ENCODE peak calls at places on chromosomes 5 and 9, in ten cellular contexts. One of them, this sample, is unnamed. For H3K4me1, the result is how much of the 10 kb centered on the place peaks cover.

GRCh38 chr9:120710110-120710981 is 3.9 kb downstream of the MEGF9 start:
- DNase-seq in OCI-LY7: peak
- DNase-seq in upper lobe of right lung: no peak
- DNase-seq in fibroblast of lung: peak
- DNase-seq in left lung: no peak
- DNase-seq in suprapubic skin: no peak
- DNase-seq in endothelial cell of umbilical vein: peak
- DNase-seq in mucosa of descending colon: no peak
- DNase-seq in kidney: no peak
- DNase-seq in cardiac muscle cell: no peak
- DNase-seq in this sample: no peak

GRCh38 chr5:13944564-13945195 is at the start of gene DNAH5:
- DNase-seq in OCI-LY7: no peak
- DNase-seq in endothelial cell of umbilical vein: no peak
- DNase-seq in mucosa of descending colon: no peak
- DNase-seq in left lung: no peak
- DNase-seq in suprapubic skin: no peak
- DNase-seq in upper lobe of right lung: no peak
- DNase-seq in kidney: no peak
- DNase-seq in cardiac muscle cell: no peak
- DNase-seq in fibroblast of lung: no peak
- DNase-seq in this sample: no peak

GRCh38 chr5:113102121-113102531 is 125.5 kb downstream of the DCP2 start:
- DNase-seq in kidney: no peak
- DNase-seq in fibroblast of lung: no peak
- DNase-seq in upper lobe of right lung: no peak
- DNase-seq in endothelial cell of umbilical vein: no peak
- DNase-seq in cardiac muscle cell: no peak
- DNase-seq in mucosa of descending colon: no peak
- DNase-seq in OCI-LY7: no peak
- DNase-seq in left lung: no peak
- DNase-seq in suprapubic skin: no peak
- DNase-seq in this sample: no peak

GRCh38 chr9:128903871-128904371 is 16.9 kb upstream of the PHYHD1 start:
- DNase-seq in suprapubic skin: no peak
- DNase-seq in kidney: no peak
- DNase-seq in endothelial cell of umbilical vein: no peak
- DNase-seq in mucosa of descending colon: no peak
- DNase-seq in upper lobe of right lung: no peak
- DNase-seq in OCI-LY7: no peak
- DNase-seq in fibroblast of lung: peak
- DNase-seq in cardiac muscle cell: no peak
- DNase-seq in left lung: no peak
- DNase-seq in this sample: no peak

GRCh38 chr9:93578844-93579243 is 2.5 kb downstream of the PHF2 start:
- DNase-seq in left lung: no peak
- DNase-seq in mucosa of descending colon: no peak
- DNase-seq in OCI-LY7: no peak
- DNase-seq in cardiac muscle cell: no peak
- DNase-seq in kidney: no peak
- DNase-seq in upper lobe of right lung: peak
- DNase-seq in fibroblast of lung: no peak
- DNase-seq in endothelial cell of umbilical vein: no peak
- DNase-seq in suprapubic skin: peak
- DNase-seq in this sample: no peak

GRCh38 chr5:77138981-77139380 is 51.9 kb upstream of the ZBED3 start:
- DNase-seq in kidney: no peak
- DNase-seq in endothelial cell of umbilical vein: no peak
- DNase-seq in cardiac muscle cell: no peak
- DNase-seq in left lung: no peak
- DNase-seq in OCI-LY7: no peak
- DNase-seq in suprapubic skin: no peak
- DNase-seq in fibroblast of lung: peak
- DNase-seq in mucosa of descending colon: no peak
- DNase-seq in upper lobe of right lung: no peak
- DNase-seq in this sample: no peak

GRCh38 chr9:110714314-110714713 is 45.7 kb downstream of the MUSK start:
- DNase-seq in cardiac muscle cell: no peak
- DNase-seq in fibroblast of lung: peak
- DNase-seq in kidney: no peak
- DNase-seq in OCI-LY7: no peak
- DNase-seq in endothelial cell of umbilical vein: no peak
- DNase-seq in left lung: peak
- DNase-seq in mucosa of descending colon: no peak
- DNase-seq in upper lobe of right lung: no peak
- DNase-seq in suprapubic skin: no peak
- DNase-seq in this sample: no peak

GRCh38 chr5:960551-960950 is 48.1 kb upstream of the NKD2 start:
- DNase-seq in suprapubic skin: peak
- DNase-seq in cardiac muscle cell: no peak
- DNase-seq in upper lobe of right lung: peak
- DNase-seq in left lung: no peak
- DNase-seq in endothelial cell of umbilical vein: no peak
- DNase-seq in OCI-LY7: no peak
- DNase-seq in kidney: peak
- DNase-seq in mucosa of descending colon: no peak
- DNase-seq in fibroblast of lung: no peak
- DNase-seq in this sample: no peak

GRCh38 chr5:162214551-162214950 is 147.0 kb downstream of the GABRG2 start:
- DNase-seq in mucosa of descending colon: no peak
- DNase-seq in suprapubic skin: no peak
- DNase-seq in endothelial cell of umbilical vein: no peak
- DNase-seq in left lung: no peak
- DNase-seq in upper lobe of right lung: no peak
- DNase-seq in cardiac muscle cell: no peak
- DNase-seq in fibroblast of lung: no peak
- DNase-seq in OCI-LY7: no peak
- DNase-seq in kidney: no peak
- DNase-seq in this sample: no peak

DNA sequence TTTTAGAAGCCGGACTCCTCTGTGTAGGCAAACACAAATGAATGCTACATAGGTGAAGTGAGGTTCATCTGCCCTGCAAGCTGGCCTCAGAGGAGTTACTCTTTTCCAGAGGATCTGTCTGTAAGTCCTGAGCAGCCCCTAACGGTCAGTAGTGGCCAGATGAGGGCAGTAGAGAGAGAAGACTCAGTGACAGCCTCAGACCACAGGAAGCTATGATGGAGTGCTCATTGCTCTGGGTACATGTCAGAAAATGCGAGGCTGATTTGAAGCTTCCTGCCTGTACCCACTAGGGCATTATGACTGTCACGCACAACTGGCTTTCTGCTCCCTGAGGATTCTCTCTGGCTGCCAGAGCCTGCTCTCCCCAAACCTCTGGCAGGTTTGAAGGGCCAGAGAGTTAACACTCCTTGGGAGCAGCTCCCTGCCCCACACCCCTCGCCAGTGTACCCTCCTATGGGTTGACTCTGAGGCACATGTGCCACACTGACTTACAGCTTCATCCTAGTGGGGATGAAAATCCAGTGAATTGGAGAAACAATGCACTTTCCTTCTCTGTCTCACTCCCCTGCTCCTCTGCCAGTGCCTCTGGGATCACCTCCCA is 141.5 kb downstream of the GABRG2 start:
- DNase-seq in upper lobe of right lung: no peak
- DNase-seq in fibroblast of lung: no peak
- DNase-seq in OCI-LY7: peak
- DNase-seq in mucosa of descending colon: peak
- DNase-seq in endothelial cell of umbilical vein: no peak
- DNase-seq in left lung: no peak
- DNase-seq in suprapubic skin: no peak
- DNase-seq in kidney: no peak
- DNase-seq in cardiac muscle cell: peak
- DNase-seq in this sample: no peak
- TF ChIP-seq CTCF in upper lobe of right lung: peak
- TF ChIP-seq CTCF in fibroblast of lung: no peak
- TF ChIP-seq CTCF in OCI-LY7: peak
- TF ChIP-seq CTCF in mucosa of descending colon: peak
- TF ChIP-seq CTCF in endothelial cell of umbilical vein: no peak
- TF ChIP-seq CTCF in left lung: peak
- TF ChIP-seq CTCF in suprapubic skin: peak
- TF ChIP-seq CTCF in kidney: peak
- TF ChIP-seq CTCF in cardiac muscle cell: no peak
- TF ChIP-seq CTCF in this sample: peak

GRCh38 chr9:33447404-33448158 is at the start of gene AQP3:
- DNase-seq in upper lobe of right lung: peak
- DNase-seq in kidney: peak
- DNase-seq in cardiac muscle cell: peak
- DNase-seq in endothelial cell of umbilical vein: peak
- DNase-seq in fibroblast of lung: peak
- DNase-seq in OCI-LY7: peak
- DNase-seq in mucosa of descending colon: peak
- DNase-seq in left lung: peak
- DNase-seq in suprapubic skin: peak
- DNase-seq in this sample: peak

GRCh38 chr9:33445389-33445881 is 2.0 kb downstream of the AQP3 start:
- DNase-seq in left lung: peak
- DNase-seq in suprapubic skin: no peak
- DNase-seq in kidney: peak
- DNase-seq in fibroblast of lung: no peak
- DNase-seq in OCI-LY7: no peak
- DNase-seq in mucosa of descending colon: no peak
- DNase-seq in cardiac muscle cell: no peak
- DNase-seq in endothelial cell of umbilical vein: no peak
- DNase-seq in upper lobe of right lung: peak
- DNase-seq in this sample: peak

GRCh38 chr9:33448159-33448511 is 742 bp upstream of the AQP3 start:
- DNase-seq in cardiac muscle cell: no peak
- DNase-seq in endothelial cell of umbilical vein: no peak
- DNase-seq in mucosa of descending colon: no peak
- DNase-seq in kidney: no peak
- DNase-seq in upper lobe of right lung: no peak
- DNase-seq in suprapubic skin: no peak
- DNase-seq in fibroblast of lung: no peak
- DNase-seq in left lung: no peak
- DNase-seq in OCI-LY7: no peak
- DNase-seq in this sample: peak

GRCh38 chr9:33446507-33447403 is 638 bp downstream of the AQP3 start:
- DNase-seq in cardiac muscle cell: no peak
- DNase-seq in OCI-LY7: peak
- DNase-seq in endothelial cell of umbilical vein: peak
- DNase-seq in suprapubic skin: no peak
- DNase-seq in left lung: peak
- DNase-seq in upper lobe of right lung: peak
- DNase-seq in fibroblast of lung: peak
- DNase-seq in kidney: peak
- DNase-seq in mucosa of descending colon: peak
- DNase-seq in this sample: peak

DNA sequence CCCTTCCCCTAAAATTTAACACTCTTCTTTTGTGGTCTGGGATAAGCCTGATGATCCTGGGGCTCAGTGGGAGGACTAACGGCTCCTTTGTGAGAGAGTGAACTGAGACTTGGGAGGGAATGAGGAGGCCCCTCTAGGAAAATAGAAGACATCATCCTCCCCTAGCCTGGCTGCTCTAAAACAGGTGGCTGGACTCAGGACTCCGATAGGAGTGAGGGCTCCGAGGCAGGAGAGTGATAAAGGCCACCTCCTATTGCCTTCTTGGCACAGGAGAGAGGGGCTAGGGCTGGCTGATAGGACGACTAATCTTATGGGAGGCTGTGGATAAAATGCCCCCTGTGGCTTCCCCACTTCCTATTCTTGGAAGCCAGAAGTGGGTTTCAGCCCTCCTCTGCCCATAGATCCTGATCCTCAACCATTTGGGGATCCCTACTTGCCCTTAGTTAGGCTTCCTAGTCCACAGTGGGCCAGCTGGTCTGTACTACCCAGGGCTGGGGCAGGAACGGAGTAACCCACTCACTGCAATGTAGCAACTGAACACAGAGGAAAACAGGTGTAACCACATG is 1.4 kb downstream of the AQP3 start:
- DNase-seq in suprapubic skin: no peak
- DNase-seq in left lung: no peak
- DNase-seq in endothelial cell of umbilical vein: no peak
- DNase-seq in fibroblast of lung: no peak
- DNase-seq in OCI-LY7: peak
- DNase-seq in upper lobe of right lung: no peak
- DNase-seq in mucosa of descending colon: no peak
- DNase-seq in kidney: no peak
- DNase-seq in cardiac muscle cell: no peak
- DNase-seq in this sample: no peak
- H3K4me1 ChIP-seq in suprapubic skin: half or more
- H3K4me1 ChIP-seq in left lung: under half
- H3K4me1 ChIP-seq in endothelial cell of umbilical vein: under half
- H3K4me1 ChIP-seq in fibroblast of lung: under half
- H3K4me1 ChIP-seq in OCI-LY7: under half
- H3K4me1 ChIP-seq in upper lobe of right lung: under half
- H3K4me1 ChIP-seq in mucosa of descending colon: under half
- H3K4me1 ChIP-seq in kidney: under half
- H3K4me1 ChIP-seq in cardiac muscle cell: under half
- H3K4me1 ChIP-seq in this sample: half or more

GRCh38 chr5:173191561-173191960 is 43.4 kb downstream of the NKX2-5 start:
- DNase-seq in left lung: no peak
- DNase-seq in endothelial cell of umbilical vein: no peak
- DNase-seq in fibroblast of lung: no peak
- DNase-seq in suprapubic skin: no peak
- DNase-seq in upper lobe of right lung: no peak
- DNase-seq in OCI-LY7: no peak
- DNase-seq in mucosa of descending colon: no peak
- DNase-seq in cardiac muscle cell: no peak
- DNase-seq in kidney: no peak
- DNase-seq in this sample: no peak

GRCh38 chr5:173188280-173188679 is 43.9 kb downstream of the BNIP1 start:
- DNase-seq in cardiac muscle cell: no peak
- DNase-seq in kidney: no peak
- DNase-seq in OCI-LY7: no peak
- DNase-seq in mucosa of descending colon: no peak
- DNase-seq in upper lobe of right lung: no peak
- DNase-seq in endothelial cell of umbilical vein: no peak
- DNase-seq in fibroblast of lung: no peak
- DNase-seq in suprapubic skin: no peak
- DNase-seq in left lung: no peak
- DNase-seq in this sample: no peak

GRCh38 chr5:173191015-173191414 is 44.0 kb downstream of the NKX2-5 start:
- DNase-seq in OCI-LY7: no peak
- DNase-seq in endothelial cell of umbilical vein: no peak
- DNase-seq in mucosa of descending colon: no peak
- DNase-seq in left lung: no peak
- DNase-seq in suprapubic skin: no peak
- DNase-seq in fibroblast of lung: no peak
- DNase-seq in cardiac muscle cell: no peak
- DNase-seq in kidney: no peak
- DNase-seq in upper lobe of right lung: no peak
- DNase-seq in this sample: no peak

GRCh38 chr5:173187054-173187743 is 42.9 kb downstream of the BNIP1 start:
- DNase-seq in OCI-LY7: peak
- DNase-seq in endothelial cell of umbilical vein: no peak
- DNase-seq in mucosa of descending colon: no peak
- DNase-seq in fibroblast of lung: no peak
- DNase-seq in upper lobe of right lung: no peak
- DNase-seq in suprapubic skin: no peak
- DNase-seq in cardiac muscle cell: no peak
- DNase-seq in left lung: no peak
- DNase-seq in kidney: no peak
- DNase-seq in this sample: no peak
- TF ChIP-seq CTCF in OCI-LY7: peak
- TF ChIP-seq CTCF in endothelial cell of umbilical vein: peak
- TF ChIP-seq CTCF in mucosa of descending colon: no peak
- TF ChIP-seq CTCF in fibroblast of lung: no peak
- TF ChIP-seq CTCF in upper lobe of right lung: no peak
- TF ChIP-seq CTCF in suprapubic skin: no peak
- TF ChIP-seq CTCF in cardiac muscle cell: no peak
- TF ChIP-seq CTCF in left lung: no peak
- TF ChIP-seq CTCF in kidney: no peak
- TF ChIP-seq CTCF in this sample: no peak

DNA sequence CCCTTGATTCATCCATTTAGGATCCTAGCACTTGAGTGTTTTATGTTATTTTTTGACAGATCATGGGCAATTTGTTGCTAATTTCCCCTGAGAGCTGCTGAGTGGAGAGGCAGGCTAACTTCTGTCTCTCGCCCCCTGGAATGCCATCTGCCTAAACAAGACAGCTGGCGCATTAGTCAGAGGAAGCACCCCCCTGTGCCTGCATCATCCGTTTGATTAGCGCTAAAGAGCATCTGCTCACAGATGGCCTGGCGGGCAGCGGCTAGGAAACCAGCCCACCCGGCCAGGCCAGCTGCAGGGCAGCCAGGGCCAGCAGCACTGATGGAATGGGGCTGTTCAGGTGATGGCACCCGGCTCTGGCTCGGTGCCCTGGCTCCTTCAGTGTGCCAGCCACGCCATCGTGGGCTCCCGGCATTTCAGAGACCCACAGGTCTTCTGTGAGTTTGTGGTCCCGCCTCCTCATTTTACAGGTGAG is 22.9 kb upstream of the ASS1 start:
- DNase-seq in upper lobe of right lung: no peak
- DNase-seq in fibroblast of lung: peak
- DNase-seq in left lung: no peak
- DNase-seq in endothelial cell of umbilical vein: no peak
- DNase-seq in cardiac muscle cell: no peak
- DNase-seq in mucosa of descending colon: no peak
- DNase-seq in kidney: no peak
- DNase-seq in suprapubic skin: no peak
- DNase-seq in OCI-LY7: no peak
- DNase-seq in this sample: no peak
- H3K4me1 ChIP-seq in upper lobe of right lung: under half
- H3K4me1 ChIP-seq in fibroblast of lung: under half
- H3K4me1 ChIP-seq in left lung: under half
- H3K4me1 ChIP-seq in endothelial cell of umbilical vein: under half
- H3K4me1 ChIP-seq in cardiac muscle cell: under half
- H3K4me1 ChIP-seq in mucosa of descending colon: under half
- H3K4me1 ChIP-seq in kidney: under half
- H3K4me1 ChIP-seq in suprapubic skin: under half
- H3K4me1 ChIP-seq in OCI-LY7: under half
- H3K4me1 ChIP-seq in this sample: under half

This sample was measured in lower lobe of right lung.